ENCODE peak calls at places on chromosomes 7 and 10, in six cellular contexts. E is heart right ventricle; B is left ventricle myocardium inferior; N is aorta; A is CD4-positive, CD25-positive, alpha-beta regulatory T cell; C is transverse colon. X is an unnamed sample.

GRCh38 chr10:58618158-58618676 is 105.5 kb downstream of the BICC1 start:
- DNase-seq in B (no peak), C (no peak), E (no peak), A (no peak), N (no peak), X (no peak)

GRCh38 chr7:17559388-17559787 is 260.9 kb downstream of the AHR start:
- DNase-seq in E (no peak), A (no peak), C (no peak), N (no peak), B (no peak), X (peak; percentile 51)

GRCh38 chr7:40306596-40306995 is 171.8 kb downstream of the SUGCT start:
- DNase-seq in N (no peak), E (no peak), C (no peak), B (no peak), A (no peak), X (no peak)

GRCh38 chr7:151876899-151877777 is at the start of gene PRKAG2:
- DNase-seq in A (peak; percentile 81), E (peak; percentile 73), N (peak; percentile 89), B (peak; percentile 80), C (peak; percentile 75), X (peak; percentile 73)

GRCh38 chr7:37908221-37908788 is 8.3 kb downstream of the SFRP4 start:
- DNase-seq in B (no peak), E (no peak), C (no peak), N (no peak), A (no peak), X (no peak)

GRCh38 chr7:155291045-155291530 is 6.6 kb upstream of the INSIG1 start:
- DNase-seq in N (no peak), A (no peak), B (no peak), C (peak; percentile 30), E (no peak), X (peak; percentile 75)

GRCh38 chr10:31032515-31033132 is 959 bp upstream of the ZNF438 start:
- DNase-seq in N (no peak), B (no peak), E (peak; percentile 22), A (no peak), C (peak; percentile 24), X (no peak)

GRCh38 chr7:43076189-43076605 is 36.2 kb upstream of the HECW1 start:
- DNase-seq in N (no peak), E (no peak), C (no peak), B (no peak), A (peak; percentile 25), X (no peak)

GRCh38 chr7:46900312-46901263 is 681.3 kb downstream of the TNS3 start:
- DNase-seq in A (no peak), B (peak; percentile 21), N (no peak), E (no peak), C (no peak), X (no peak)

GRCh38 chr7:19916011-19916410 is 142.6 kb upstream of the TMEM196 start:
- DNase-seq in E (no peak), N (no peak), A (no peak), B (no peak), C (no peak), X (no peak)

GRCh38 chr7:24715171-24715570 is 42.1 kb downstream of the GSDME start:
- DNase-seq in B (no peak), N (no peak), C (no peak), E (no peak), A (no peak), X (no peak)

GRCh38 chr7:102175423-102176170 is 111.1 kb upstream of the SH2B2 start:
- DNase-seq in N (no peak), E (no peak), C (peak; percentile 18), A (no peak), B (no peak), X (no peak)

GRCh38 chr10:104255244-104255981 is 721 bp downstream of the GSTO1 start:
- DNase-seq in B (no peak), E (no peak), N (no peak), A (peak; percentile 44), C (peak; percentile 30), X (peak; percentile 46)

GRCh38 chr10:99672884-99673283 is 13.6 kb downstream of the ENTPD7 start:
- DNase-seq in N (no peak), E (no peak), B (no peak), C (no peak), A (no peak), X (no peak)

GRCh38 chr7:106057962-106058901 is 53.9 kb downstream of the SYPL1 start:
- DNase-seq in A (peak; percentile 24), C (peak; percentile 69), E (no peak), N (no peak), B (no peak), X (no peak)

GRCh38 chr7:7944619-7945282 is 23.8 kb upstream of the GLCCI1 start:
- DNase-seq in C (peak; percentile 69), N (no peak), B (no peak), A (peak; percentile 88), E (no peak), X (no peak)

GRCh38 chr10:22712246-22712958 is 2.0 kb downstream of the PIP4K2A start:
- DNase-seq in C (no peak), A (no peak), B (no peak), N (no peak), E (no peak), X (no peak)

GRCh38 chr7:24824896-24825295 is 67.6 kb upstream of the GSDME start:
- DNase-seq in E (no peak), N (no peak), A (no peak), C (no peak), B (no peak), X (no peak)

GRCh38 chr10:104059364-104059763 is 26.3 kb downstream of the COL17A1 start:
- DNase-seq in E (no peak), N (no peak), B (no peak), C (no peak), A (no peak), X (peak; percentile 32)

GRCh38 chr10:51117053-51117660 is 42.9 kb downstream of the PRKG1 start:
- DNase-seq in A (no peak), B (no peak), N (no peak), E (no peak), C (no peak), X (no peak)

GRCh38 chr7:125390866-125391265 is 461.2 kb upstream of the POT1 start:
- DNase-seq in E (no peak), B (no peak), N (no peak), A (no peak), C (no peak), X (no peak)

GRCh38 chr7:102318482-102318971 is 31.9 kb downstream of the SH2B2 start:
- DNase-seq in E (peak; percentile 46), C (no peak), B (no peak), N (peak; percentile 67), A (no peak), X (no peak)

GRCh38 chr7:153091477-153091876 is 331.9 kb downstream of the ACTR3B start:
- DNase-seq in A (no peak), C (no peak), B (no peak), E (no peak), N (no peak), X (no peak)
- H3K9me3 ChIP-seq in A (no peaks in the 10 kb centered on the region), C (no peaks in the 10 kb centered on the region), B (peaks cover 15% of the 10 kb centered on the region), E (no peaks in the 10 kb centered on the region), N (no peaks in the 10 kb centered on the region), X (no peaks in the 10 kb centered on the region)

GRCh38 chr7:157522189-157522588 is 185.4 kb downstream of the DNAJB6 start:
- DNase-seq in A (no peak), B (no peak), N (peak; percentile 66), C (no peak), E (no peak), X (no peak)

GRCh38 chr7:157521061-157521731 is 184.4 kb downstream of the DNAJB6 start:
- DNase-seq in B (no peak), E (no peak), C (no peak), N (peak; percentile 68), A (no peak), X (no peak)

GRCh38 chr7:157522954-157523353 is 186.2 kb downstream of the DNAJB6 start:
- DNase-seq in N (peak; percentile 45), E (no peak), A (no peak), B (no peak), C (no peak), X (no peak)

GRCh38 chr7:157520249-157520648 is 183.4 kb downstream of the DNAJB6 start:
- DNase-seq in N (peak; percentile 34), E (no peak), A (no peak), C (no peak), B (no peak), X (no peak)

DNA sequence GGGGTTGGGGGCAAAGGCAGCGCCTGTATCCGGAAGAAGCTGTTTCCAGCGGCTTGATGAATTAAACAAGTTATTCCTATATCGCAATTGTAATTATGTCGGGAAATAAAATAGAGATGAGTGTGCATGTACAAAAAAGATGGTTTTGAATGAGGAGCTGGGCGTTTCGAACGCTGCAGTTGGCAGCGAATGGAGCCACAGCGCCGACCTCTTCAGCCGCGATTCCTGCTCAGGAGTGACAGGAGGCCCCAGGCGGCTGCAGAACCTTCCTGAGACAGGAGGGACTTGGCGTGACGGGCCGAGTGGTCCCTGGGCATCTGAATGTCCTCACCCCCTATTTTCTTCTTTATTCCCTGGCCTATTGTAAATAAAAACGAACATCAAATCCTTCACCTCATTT is 184.9 kb downstream of the DNAJB6 start:
- DNase-seq in E (no peak), N (peak; percentile 32), B (no peak), C (no peak), A (no peak), X (no peak)
- H3K9me3 ChIP-seq in E (no peaks in the 10 kb centered on the region), N (no peaks in the 10 kb centered on the region), B (no peaks in the 10 kb centered on the region), C (no peaks in the 10 kb centered on the region), A (no peaks in the 10 kb centered on the region), X (no peaks in the 10 kb centered on the region)

DNA sequence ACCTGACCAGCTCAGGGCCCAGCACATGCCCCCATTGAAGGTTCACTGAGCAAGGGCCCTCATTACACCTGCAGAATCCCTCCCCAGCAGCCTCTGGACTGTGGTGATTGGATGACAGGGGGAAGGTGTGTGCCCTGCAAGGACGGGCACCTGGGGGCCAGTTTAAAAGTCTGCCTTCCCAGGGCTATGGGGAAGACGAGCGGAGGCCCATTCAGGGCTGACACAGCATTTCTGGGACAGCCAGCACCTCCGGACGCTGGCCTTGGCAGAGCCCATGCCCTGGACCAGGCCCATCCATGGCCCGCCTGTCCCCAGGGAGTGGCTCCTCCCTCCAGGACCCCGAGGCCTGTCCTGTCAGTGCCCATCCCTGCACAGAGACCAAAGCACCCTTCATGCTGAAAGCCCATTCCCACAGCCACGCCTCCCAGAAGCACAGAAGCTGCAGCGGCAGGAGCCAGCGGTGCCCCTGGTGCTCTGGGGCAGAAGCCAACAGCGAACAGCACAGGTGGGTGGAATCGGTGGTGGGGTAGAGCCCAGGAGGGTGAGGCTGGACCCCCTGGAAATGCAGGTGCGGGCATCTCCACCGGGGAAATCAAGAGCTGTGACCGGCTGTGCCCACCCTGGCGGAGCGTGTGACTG is 44.9 kb upstream of the PPP2R2D start:
- DNase-seq in A (no peak), B (no peak), E (no peak), C (no peak), N (peak; percentile 63), X (no peak)
- H3K9me3 ChIP-seq in A (no peaks in the 10 kb centered on the region), B (no peaks in the 10 kb centered on the region), E (no peaks in the 10 kb centered on the region), C (no peaks in the 10 kb centered on the region), N (no peaks in the 10 kb centered on the region), X (no peaks in the 10 kb centered on the region)

DNA sequence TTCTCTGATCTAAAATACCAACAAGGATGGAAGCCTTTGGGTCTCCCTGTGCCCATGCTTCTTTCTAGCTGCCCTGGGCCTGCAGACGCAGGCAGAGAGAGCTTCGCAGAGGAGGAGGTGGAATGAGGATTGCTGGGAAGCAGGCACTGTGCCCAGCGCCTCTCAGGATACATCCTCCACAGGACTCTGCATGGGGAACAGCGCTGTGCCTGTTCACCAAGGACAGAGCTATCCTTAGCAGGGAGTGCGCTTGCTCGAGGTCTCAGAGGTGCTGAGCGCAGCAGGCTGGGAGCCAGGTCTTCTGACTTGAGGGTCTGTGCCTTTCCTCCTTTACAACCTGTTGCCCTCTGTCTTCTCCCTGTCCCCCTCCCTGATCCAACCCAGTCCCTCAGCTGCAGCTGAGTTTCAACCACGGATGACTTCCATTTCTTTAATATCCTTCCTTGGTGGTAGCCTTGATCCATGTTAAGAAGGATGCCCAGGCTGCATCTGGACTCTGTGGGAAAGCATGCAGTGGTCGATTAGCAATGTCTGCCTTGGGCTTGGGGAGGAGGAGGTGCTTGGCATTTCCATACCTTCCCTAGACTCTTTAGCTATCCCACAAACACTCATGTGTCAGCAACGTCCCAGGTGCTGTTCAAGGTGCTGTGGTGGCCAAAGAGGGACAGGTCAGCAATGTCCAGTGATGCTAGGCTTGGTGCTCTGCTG is 219.6 kb upstream of the GPR26 start:
- DNase-seq in N (no peak), C (no peak), B (no peak), E (no peak), A (no peak), X (no peak)
- H3K9me3 ChIP-seq in N (peaks cover 3% of the 10 kb centered on the region), C (no peaks in the 10 kb centered on the region), B (no peaks in the 10 kb centered on the region), E (no peaks in the 10 kb centered on the region), A (no peaks in the 10 kb centered on the region), X (no peaks in the 10 kb centered on the region)

X was measured in hepatocyte.